ENCODE peak calls at places on chromosome 5, in five cellular contexts. N is IMR-90; H is CD8-positive, alpha-beta T cell; M is fibroblast of lung; K is Karpas-422. X is an unnamed sample.

GRCh38 chr5:158484968-158485367 is 614.7 kb downstream of the EBF1 start:
- DNase-seq in N (no peak), K (no peak), H (no peak), M (no peak), X (no peak)

GRCh38 chr5:56142620-56143431 is 90.3 kb downstream of the ANKRD55 start:
- DNase-seq in H (peak; percentile 48), K (no peak), N (no peak), M (no peak), X (no peak)

GRCh38 chr5:79845448-79846197 is 145.4 kb downstream of the MTX3 start:
- DNase-seq in H (no peak), M (peak; percentile 96), N (peak; percentile 89), K (no peak), X (peak; percentile 66)

GRCh38 chr5:26482076-26482816 is 556.1 kb downstream of the CDH9 start:
- DNase-seq in K (no peak), H (no peak), M (no peak), N (no peak), X (no peak)

GRCh38 chr5:116378007-116378831 is 196.4 kb downstream of the SEMA6A start:
- DNase-seq in M (no peak), N (no peak), H (no peak), K (no peak), X (no peak)

GRCh38 chr5:29001666-29002065 is 1963.3 kb upstream of the CDH9 start:
- DNase-seq in M (no peak), N (no peak), H (no peak), K (no peak), X (no peak)

GRCh38 chr5:116848974-116849586 is 274.5 kb upstream of the SEMA6A start:
- DNase-seq in H (no peak), K (no peak), N (no peak), M (no peak), X (no peak)

GRCh38 chr5:91474201-91474600 is 91.1 kb upstream of the ARRDC3 start:
- DNase-seq in K (no peak), M (peak; percentile 63), N (no peak), H (no peak), X (peak; percentile 11)

GRCh38 chr5:81853005-81853357 is 102.1 kb upstream of the SSBP2 start:
- DNase-seq in N (no peak), H (no peak), K (no peak), M (no peak), X (no peak)

GRCh38 chr5:93611900-93612898 is 29.2 kb downstream of the NR2F1 start:
- DNase-seq in H (no peak), K (no peak), N (peak; percentile 43), M (peak; percentile 47), X (peak; percentile 64)

GRCh38 chr5:54470191-54470590 is 14.7 kb downstream of the HSPB3 start:
- DNase-seq in N (peak; percentile 79), H (no peak), M (peak; percentile 50), K (no peak), X (no peak)
- H3K4me3 ChIP-seq in N (no peak overlapping the region), H (no peak overlapping the region), M (peak overlapping the region; percentile 47), K (no peak overlapping the region), X (peak overlapping the region; percentile 10)

DNA sequence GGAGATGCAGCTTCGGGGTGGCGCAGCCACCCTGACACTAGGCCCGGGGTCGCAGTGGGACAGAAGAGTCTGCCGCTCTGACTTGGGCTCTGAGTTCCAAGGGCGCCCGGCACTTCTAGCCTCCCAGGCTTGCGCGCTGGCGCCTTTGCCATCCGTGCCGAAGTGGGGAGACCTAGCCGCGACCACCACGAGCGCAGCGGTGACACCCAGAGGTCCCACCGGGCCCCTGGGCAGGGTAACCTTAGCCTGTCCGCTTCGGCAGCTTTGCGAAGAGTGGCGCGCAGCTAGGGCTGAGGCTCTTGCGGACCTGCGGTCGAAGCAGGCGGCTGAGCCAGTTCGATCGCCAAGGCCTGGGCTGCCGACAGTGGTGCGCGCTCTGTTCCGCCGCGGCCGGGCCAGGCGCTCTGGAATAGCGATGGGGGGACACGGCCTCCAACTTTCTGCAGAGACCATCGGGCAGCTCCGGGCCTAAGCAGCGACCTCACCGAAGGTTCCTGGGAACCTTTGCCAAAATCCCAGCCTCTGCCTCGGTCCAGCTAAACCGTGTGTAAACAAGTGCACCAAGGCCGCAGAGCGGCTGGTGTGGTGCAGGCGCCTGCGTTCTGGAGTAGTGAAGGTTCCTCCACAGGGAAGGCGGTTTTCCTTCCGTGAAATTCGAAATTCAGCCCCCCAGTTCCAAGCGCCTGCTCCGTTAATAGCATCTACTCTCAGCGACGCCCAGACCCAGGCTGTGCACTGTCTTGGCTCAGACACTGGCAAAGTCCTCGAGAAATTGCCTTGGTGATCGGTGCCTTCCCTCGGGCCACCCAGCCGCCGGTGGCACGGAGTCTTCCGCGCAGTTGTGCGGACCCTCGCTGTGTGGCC is 7.4 kb downstream of the TLX3 start:
- DNase-seq in M (peak; percentile 23), H (no peak), N (peak; percentile 20), K (no peak), X (no peak)
- H3K4me3 ChIP-seq in M (no peak overlapping the region), H (no peak overlapping the region), N (no peak overlapping the region), K (no peak overlapping the region), X (no peak overlapping the region)

GRCh38 chr5:177233206-177233605 is 70.3 kb downstream of the RAB24 start:
- DNase-seq in H (no peak), M (peak; percentile 8), K (no peak), N (no peak), X (peak; percentile 86)

GRCh38 chr5:177234761-177235315 is 68.7 kb downstream of the RAB24 start:
- DNase-seq in M (peak; percentile 28), K (no peak), N (no peak), H (no peak), X (no peak)

GRCh38 chr5:177232358-177232757 is 71.2 kb downstream of the RAB24 start:
- DNase-seq in M (no peak), H (no peak), K (no peak), N (no peak), X (no peak)

GRCh38 chr5:177232761-177233160 is 70.8 kb downstream of the RAB24 start:
- DNase-seq in N (peak; percentile 72), M (peak; percentile 83), K (no peak), H (no peak), X (peak; percentile 15)

GRCh38 chr5:177233802-177234201 is 69.7 kb downstream of the RAB24 start:
- DNase-seq in N (peak; percentile 32), H (no peak), K (no peak), M (no peak), X (no peak)
- H3K4me3 ChIP-seq in N (no peak overlapping the region), H (no peak overlapping the region), K (no peak overlapping the region), M (no peak overlapping the region), X (no peak overlapping the region)

GRCh38 chr5:181027452-181028031 is 12.5 kb upstream of the BTNL9 start:
- DNase-seq in K (no peak), H (no peak), N (no peak), M (no peak), X (no peak)
- H3K4me3 ChIP-seq in K (no peak overlapping the region), H (no peak overlapping the region), N (no peak overlapping the region), M (no peak overlapping the region), X (no peak overlapping the region)

GRCh38 chr5:103258957-103259704 is 568 bp downstream of the MACIR start:
- DNase-seq in N (peak; percentile 19), M (peak; percentile 47), H (peak; percentile 74), K (peak; percentile 75), X (peak; percentile 76)
- H3K4me3 ChIP-seq in N (peak overlapping the region; percentile 98), M (peak overlapping the region; percentile 87), H (peak overlapping the region; percentile 83), K (peak overlapping the region; percentile 90), X (peak overlapping the region; percentile 72)

GRCh38 chr5:37838933-37839341 is 904 bp downstream of the GDNF start:
- DNase-seq in K (no peak), H (no peak), M (no peak), N (no peak), X (no peak)

GRCh38 chr5:37839441-37840035 is 303 bp downstream of the GDNF start:
- DNase-seq in M (peak; percentile 71), N (peak; percentile 73), K (no peak), H (no peak), X (peak; percentile 69)

GRCh38 chr5:37837101-37838032 is 2.5 kb downstream of the GDNF start:
- DNase-seq in M (peak; percentile 74), H (no peak), K (peak; percentile 85), N (peak; percentile 77), X (peak; percentile 52)

GRCh38 chr5:37836173-37837100 is 3.4 kb downstream of the GDNF start:
- DNase-seq in H (no peak), K (no peak), M (peak; percentile 51), N (peak; percentile 29), X (peak; percentile 34)

GRCh38 chr5:37838152-37838932 is 1.5 kb downstream of the GDNF start:
- DNase-seq in H (no peak), N (peak; percentile 30), K (no peak), M (peak; percentile 52), X (no peak)
- H3K4me3 ChIP-seq in H (no peak overlapping the region), N (peak overlapping the region; percentile 53), K (no peak overlapping the region), M (peak overlapping the region; percentile 70), X (no peak overlapping the region)